ENCODE peak calls at places on chromosome 12, in seven cellular contexts. X, O, R, E, P, J and N are unnamed samples.
A peak's percentile ranks its signal among the peaks of the same experiment; 100 is the strongest.

GRCh38 chr12:43453761-43454160 is 98.2 kb downstream of the ADAMTS20 start:
- DNase-seq in X (no peak), O (no peak), R (no peak), E (no peak), P (no peak), J (no peak), N (no peak)

GRCh38 chr12:65106948-65107347 is 14.2 kb downstream of the WIF1 start:
- DNase-seq in X (no peak), O (no peak), R (peak; percentile 3), E (no peak), P (no peak), J (no peak), N (no peak)

GRCh38 chr12:39368096-39368495 is 74.8 kb downstream of the KIF21A start:
- DNase-seq in X (no peak), O (no peak), R (no peak), E (no peak), P (no peak), J (no peak), N (no peak)

GRCh38 chr12:44436756-44437155 is 439.4 kb downstream of the NELL2 start:
- DNase-seq in X (no peak), O (no peak), R (no peak), E (no peak), P (no peak), J (no peak), N (no peak)

GRCh38 chr12:99087278-99087677 is 442.2 kb downstream of the APAF1 start:
- DNase-seq in X (no peak), O (no peak), R (no peak), E (no peak), P (no peak), J (no peak), N (no peak)

GRCh38 chr12:113066806-113067400 is 10.4 kb downstream of the DTX1 start:
- DNase-seq in X (no peak), O (no peak), R (no peak), E (no peak), P (no peak), J (no peak), N (no peak)

GRCh38 chr12:121279507-121279915 is 17.0 kb downstream of the CAMKK2 start:
- DNase-seq in X (no peak), O (peak; percentile 87), R (peak; percentile 26), E (no peak), P (no peak), J (no peak), N (no peak)

GRCh38 chr12:46371718-46372130 is 849 bp downstream of the SLC38A2 start:
- DNase-seq in X (peak; percentile 72), O (peak; percentile 87), R (peak; percentile 44), E (peak; percentile 90), P (peak; percentile 90), J (peak; percentile 90), N (peak; percentile 81)

GRCh38 chr12:13135336-13136178 is 32.1 kb upstream of the GSG1 start:
- DNase-seq in X (peak; percentile 78), O (peak; percentile 62), R (peak; percentile 83), E (peak; percentile 93), P (peak; percentile 92), J (peak; percentile 92), N (peak; percentile 89)

GRCh38 chr12:64968989-64969819 is 144.8 kb downstream of the TBC1D30 start:
- DNase-seq in X (no peak), O (no peak), R (no peak), E (no peak), P (no peak), J (no peak), N (no peak)

GRCh38 chr12:80472912-80473500 is 29.0 kb downstream of the PTPRQ start:
- DNase-seq in X (no peak), O (no peak), R (peak; percentile 81), E (no peak), P (no peak), J (peak; percentile 19), N (no peak)

GRCh38 chr12:80539029-80539428 is 95.0 kb downstream of the PTPRQ start:
- DNase-seq in X (no peak), O (no peak), R (no peak), E (no peak), P (no peak), J (no peak), N (no peak)

GRCh38 chr12:82479511-82479910 is 121.2 kb downstream of the METTL25 start:
- DNase-seq in X (no peak), O (no peak), R (peak; percentile 59), E (no peak), P (no peak), J (no peak), N (no peak)

GRCh38 chr12:63916561-63917476 is 72.3 kb downstream of the SRGAP1 start:
- DNase-seq in X (no peak), O (no peak), R (peak; percentile 64), E (no peak), P (no peak), J (no peak), N (no peak)

GRCh38 chr12:111636209-111636928 is 37.3 kb upstream of the ATXN2 start:
- DNase-seq in X (peak; percentile 72), O (peak; percentile 89), R (peak; percentile 54), E (peak; percentile 66), P (peak; percentile 85), J (peak; percentile 60), N (peak; percentile 60)

GRCh38 chr12:58412466-58412865 is 471.1 kb downstream of the ATP23 start:
- DNase-seq in X (no peak), O (no peak), R (no peak), E (no peak), P (no peak), J (no peak), N (no peak)

GRCh38 chr12:8549381-8549780 is 8.7 kb upstream of the CLEC4E start:
- DNase-seq in X (no peak), O (no peak), R (no peak), E (no peak), P (no peak), J (no peak), N (no peak)

GRCh38 chr12:46124848-46125619 is 134.7 kb upstream of the SCAF11 start:
- DNase-seq in X (no peak), O (no peak), R (peak; percentile 87), E (no peak), P (no peak), J (no peak), N (no peak)

GRCh38 chr12:121802485-121802842 is 1.3 kb upstream of the SETD1B start:
- DNase-seq in X (no peak), O (no peak), R (no peak), E (no peak), P (no peak), J (no peak), N (no peak)

GRCh38 chr12:62736596-62736995 is 198.4 kb downstream of the PPM1H start:
- DNase-seq in X (no peak), O (no peak), R (no peak), E (no peak), P (no peak), J (no peak), N (no peak)

GRCh38 chr12:62726471-62726980 is 208.4 kb downstream of the PPM1H start:
- DNase-seq in X (no peak), O (no peak), R (no peak), E (no peak), P (no peak), J (no peak), N (no peak)

GRCh38 chr12:62730649-62731377 is 204.1 kb downstream of the PPM1H start:
- DNase-seq in X (no peak), O (no peak), R (peak; percentile 67), E (no peak), P (no peak), J (no peak), N (no peak)

GRCh38 chr12:62732861-62733427 is 202.0 kb downstream of the PPM1H start:
- DNase-seq in X (no peak), O (no peak), R (peak; percentile 73), E (no peak), P (no peak), J (no peak), N (no peak)

DNA sequence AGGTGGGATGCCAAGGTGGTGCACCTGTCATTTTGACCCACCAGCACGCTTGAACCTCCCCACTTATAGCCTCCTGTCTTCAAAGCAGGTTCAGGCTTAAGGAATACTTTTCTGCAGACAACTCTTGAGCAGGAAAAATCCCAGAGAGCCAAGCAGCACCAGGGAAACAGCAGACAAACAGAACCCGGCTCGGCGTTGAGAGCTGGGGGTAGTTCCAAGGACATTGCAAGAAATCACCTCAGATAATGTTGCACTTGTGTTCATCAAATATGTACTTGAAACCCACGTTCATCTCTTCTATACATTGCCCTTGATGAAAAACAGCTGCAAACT is 203.6 kb downstream of the PPM1H start:
- DNase-seq in X (no peak), O (no peak), R (peak; percentile 18), E (no peak), P (no peak), J (no peak), N (no peak)
- H3K27ac ChIP-seq in X (peak overlapping the region; percentile 23), O (peak overlapping the region; percentile 54), R (peak overlapping the region; percentile 42), E (peak overlapping the region; percentile 4), P (peak overlapping the region; percentile 42), J (no peak overlapping the region), N (peak overlapping the region; percentile 65)

GRCh38 chr12:89344043-89344861 is 8.0 kb downstream of the DUSP6 start:
- DNase-seq in X (no peak), O (no peak), R (no peak), E (no peak), P (no peak), J (no peak), N (no peak)

GRCh38 chr12:89345830-89346740 is 6.2 kb downstream of the DUSP6 start:
- DNase-seq in X (peak; percentile 70), O (peak; percentile 68), R (peak; percentile 64), E (peak; percentile 76), P (no peak), J (peak; percentile 80), N (peak; percentile 78)

GRCh38 chr12:89346741-89347324 is 5.5 kb downstream of the DUSP6 start:
- DNase-seq in X (peak; percentile 73), O (no peak), R (peak; percentile 77), E (no peak), P (no peak), J (no peak), N (no peak)

GRCh38 chr12:89344862-89345202 is 7.5 kb downstream of the DUSP6 start:
- DNase-seq in X (no peak), O (no peak), R (no peak), E (no peak), P (no peak), J (no peak), N (no peak)

DNA sequence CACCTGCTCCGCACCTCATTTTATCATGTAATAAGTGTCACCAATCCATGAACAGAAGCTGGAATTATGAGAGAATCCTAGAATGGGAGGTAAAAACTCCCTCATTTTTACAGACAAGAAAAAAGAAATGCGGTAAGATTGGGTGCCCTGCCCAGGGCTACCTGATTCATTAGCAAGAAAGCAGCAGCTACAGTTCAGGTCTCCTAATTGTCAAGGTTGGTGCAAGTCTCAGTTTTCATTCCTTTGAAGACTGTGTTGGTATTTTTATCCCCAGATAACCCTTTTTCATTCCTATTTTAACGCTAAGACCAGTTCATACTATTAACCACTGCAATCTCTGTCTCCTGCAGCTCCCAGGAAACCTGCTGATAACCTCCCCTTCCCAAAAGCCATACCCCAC is 6.9 kb downstream of the DUSP6 start:
- DNase-seq in X (no peak), O (no peak), R (no peak), E (no peak), P (no peak), J (no peak), N (no peak)
- H3K4me1 ChIP-seq in X (no peaks in the 10 kb centered on the region), O (peaks cover 3% of the 10 kb centered on the region), R (peaks cover 9% of the 10 kb centered on the region), E (peaks cover 49% of the 10 kb centered on the region), P (peaks cover 46% of the 10 kb centered on the region), J (peaks cover 52% of the 10 kb centered on the region), N (peaks cover 57% of the 10 kb centered on the region)

GRCh38 chr12:50764861-50765324 is 992 bp downstream of the ATF1 start:
- DNase-seq in X (no peak), O (no peak), R (peak; percentile 35), E (no peak), P (peak; percentile 81), J (no peak), N (no peak)
- H3K27ac ChIP-seq in X (peak overlapping the region; percentile 97), O (peak overlapping the region; percentile 79), R (peak overlapping the region; percentile 99), E (peak overlapping the region; percentile 88), P (peak overlapping the region; percentile 99), J (peak overlapping the region; percentile 96), N (peak overlapping the region; percentile 97)

GRCh38 chr12:124426594-124427550 is 132.0 kb downstream of the RFLNA start:
- DNase-seq in X (no peak), O (peak; percentile 63), R (no peak), E (no peak), P (no peak), J (no peak), N (no peak)
- H3K4me1 ChIP-seq in X (peaks cover 3% of the 10 kb centered on the region), O (peaks cover 14% of the 10 kb centered on the region), R (peaks cover 33% of the 10 kb centered on the region), E (peaks cover 54% of the 10 kb centered on the region), P (peaks cover 57% of the 10 kb centered on the region), J (peaks cover 63% of the 10 kb centered on the region), N (peaks cover 33% of the 10 kb centered on the region)